ENCODE peak calls at places on chromosome 19, in seven cellular contexts. W is fibroblast of lung; R is CD8-positive, alpha-beta memory T cell; G is OCI-LY7; X is astrocyte of the spinal cord; Z is effector CD4-positive, alpha-beta T cell; V is PC-9. U is an unnamed sample.

GRCh38 chr19:6733338-6734095 is 3.9 kb downstream of the GPR108 start:
- DNase-seq in X (no peak), W (no peak), V (no peak), Z (no peak), R (no peak), G (peak), U (no peak)

GRCh38 chr19:6825076-6825774 is 52.7 kb downstream of the VAV1 start:
- DNase-seq in G (no peak), R (no peak), X (no peak), W (no peak), V (no peak), Z (no peak), U (no peak)

GRCh38 chr19:42295831-42296525 is 6.0 kb upstream of the PRR19 start:
- DNase-seq in V (peak), X (peak), G (peak), R (peak), Z (peak), W (peak), U (peak)

GRCh38 chr19:1864480-1865171 is 1.2 kb upstream of the KLF16 start:
- DNase-seq in Z (peak), W (peak), V (no peak), G (peak), X (peak), R (peak), U (peak)

GRCh38 chr19:42132851-42133528 is 744 bp upstream of the POU2F2 start:
- DNase-seq in Z (peak), R (peak), X (peak), G (peak), W (no peak), V (no peak), U (peak)

GRCh38 chr19:35746556-35746955 is 1.1 kb downstream of the PSENEN start:
- DNase-seq in G (no peak), Z (no peak), R (no peak), X (no peak), W (no peak), V (no peak), U (no peak)

GRCh38 chr19:40280608-40281221 is 4.4 kb downstream of the AKT2 start:
- DNase-seq in W (no peak), V (no peak), X (no peak), Z (no peak), R (no peak), G (peak), U (no peak)

GRCh38 chr19:44951179-44952159 is 3.7 kb upstream of the CLPTM1 start:
- DNase-seq in W (peak), X (peak), Z (peak), G (peak), R (peak), V (peak), U (peak)

GRCh38 chr19:7915250-7916136 is 863 bp downstream of the TGFBR3L start:
- DNase-seq in Z (no peak), X (no peak), G (no peak), R (no peak), W (no peak), V (no peak), U (no peak)

GRCh38 chr19:14168259-14168972 is 32.0 kb upstream of the ASF1B start:
- DNase-seq in V (no peak), R (no peak), Z (no peak), W (no peak), X (no peak), G (no peak), U (no peak)

GRCh38 chr19:30046522-30046921 is 104.5 kb downstream of the URI1 start:
- DNase-seq in V (no peak), X (peak), R (no peak), Z (no peak), G (peak), W (peak), U (no peak)

GRCh38 chr19:37654525-37654832 is 786 bp downstream of the ZFP30 start:
- DNase-seq in W (peak), V (no peak), R (no peak), G (peak), X (peak), Z (no peak), U (no peak)